ENCODE peak calls at places on chromosome 10, in four cellular contexts. B is PC-9, I is neural progenitor cell, H is substantia nigra. C is an unnamed sample.

GRCh38 chr10:47405829-47406547 is 21.9 kb upstream of the ZNF488 start:
- DNase-seq in B (peak), I (no peak), H (no peak), C (no peak)

GRCh38 chr10:92830478-92831389 is 17.6 kb upstream of the EXOC6 start:
- DNase-seq in B (no peak), I (no peak), H (no peak), C (no peak)

GRCh38 chr10:131119626-131120355 is 191.7 kb downstream of the TCERG1L start:
- DNase-seq in B (no peak), I (no peak), H (no peak), C (no peak)

GRCh38 chr10:14153570-14154055 is 177.1 kb downstream of the FRMD4A start:
- DNase-seq in B (peak), I (no peak), H (no peak), C (no peak)

GRCh38 chr10:100999742-101000601 is at the start of gene LZTS2:
- DNase-seq in B (no peak), I (peak), H (no peak), C (no peak)

GRCh38 chr10:6214612-6215011 is 11.9 kb downstream of the PFKFB3 start:
- DNase-seq in B (no peak), I (no peak), H (no peak), C (no peak)

GRCh38 chr10:75623310-75623940 is 192.0 kb downstream of the LRMDA start:
- DNase-seq in B (no peak), I (peak), H (no peak), C (no peak)

GRCh38 chr10:70308121-70309060 is 24.6 kb upstream of the NPFFR1 start:
- DNase-seq in B (no peak), I (no peak), H (no peak), C (peak)

GRCh38 chr10:69383485-69384089 is 33.1 kb downstream of the TACR2 start:
- DNase-seq in B (no peak), I (no peak), H (no peak), C (no peak)

GRCh38 chr10:101781655-101781983 is 1.6 kb downstream of the NPM3 start:
- DNase-seq in B (no peak), I (no peak), H (no peak), C (no peak)

GRCh38 chr10:59176241-59177030 is at the start of gene PHYHIPL:
- DNase-seq in B (no peak), I (peak), H (no peak), C (peak)

GRCh38 chr10:125407000-125407502 is 246.7 kb upstream of the CTBP2 start:
- DNase-seq in B (peak), I (no peak), H (no peak), C (no peak)

GRCh38 chr10:73906524-73907447 is 4.1 kb upstream of the PLAU start:
- DNase-seq in B (peak), I (peak), H (no peak), C (no peak)

GRCh38 chr10:70615784-70616511 is 13.4 kb upstream of the PRF1 start:
- DNase-seq in B (no peak), I (no peak), H (no peak), C (no peak)

GRCh38 chr10:8437896-8438295 is 383.4 kb downstream of the GATA3 start:
- DNase-seq in B (no peak), I (no peak), H (no peak), C (no peak)

GRCh38 chr10:69861251-69862240 is 59.8 kb downstream of the COL13A1 start:
- DNase-seq in B (peak), I (no peak), H (no peak), C (no peak)

GRCh38 chr10:132911712-132912097 is 30.7 kb downstream of the CFAP46 start:
- DNase-seq in B (no peak), I (no peak), H (no peak), C (no peak)

GRCh38 chr10:112955736-112956421 is 5.8 kb downstream of the TCF7L2 start:
- DNase-seq in B (no peak), I (no peak), H (no peak), C (no peak)

GRCh38 chr10:27998954-27999275 is at the start of gene ODAD2:
- DNase-seq in B (no peak), I (no peak), H (no peak), C (no peak)

GRCh38 chr10:125076891-125077643 is 83.3 kb downstream of the CTBP2 start:
- DNase-seq in B (no peak), I (no peak), H (no peak), C (no peak)

GRCh38 chr10:128098631-128099030 is 27.6 kb downstream of the MKI67 start:
- DNase-seq in B (no peak), I (no peak), H (no peak), C (no peak)

GRCh38 chr10:5064656-5065055 is 29.6 kb upstream of the AKR1C3 start:
- DNase-seq in B (no peak), I (no peak), H (no peak), C (no peak)

GRCh38 chr10:92640110-92640509 is 47.2 kb downstream of the KIF11 start:
- DNase-seq in B (no peak), I (no peak), H (no peak), C (no peak)

GRCh38 chr10:89114846-89115625 is 92.1 kb downstream of the CH25H start:
- DNase-seq in B (no peak), I (no peak), H (no peak), C (no peak)

GRCh38 chr10:132685121-132685891 is 100.6 kb downstream of the NKX6-2 start:
- DNase-seq in B (peak), I (peak), H (peak), C (peak)

GRCh38 chr10:23742368-23742767 is 303.5 kb downstream of the OTUD1 start:
- DNase-seq in B (no peak), I (no peak), H (no peak), C (no peak)

GRCh38 chr10:21527634-21528451 is 2.4 kb upstream of the SKIDA1 start:
- DNase-seq in B (no peak), I (no peak), H (no peak), C (no peak)

GRCh38 chr10:8402469-8403074 is 348.1 kb downstream of the GATA3 start:
- DNase-seq in B (no peak), I (no peak), H (no peak), C (no peak)

GRCh38 chr10:132444877-132445351 is 47.9 kb downstream of the PWWP2B start:
- DNase-seq in B (no peak), I (peak), H (no peak), C (no peak)

GRCh38 chr10:117539903-117540639 is 2.5 kb upstream of the EMX2 start:
- DNase-seq in B (no peak), I (peak), H (no peak), C (no peak)

GRCh38 chr10:26879744-26880143 is 19.0 kb upstream of the ABI1 start:
- DNase-seq in B (peak), I (no peak), H (no peak), C (no peak)

GRCh38 chr10:69092959-69093850 is 5.3 kb downstream of the SRGN start:
- DNase-seq in B (peak), I (peak), H (peak), C (peak)

GRCh38 chr10:10977231-10977956 is 40.3 kb upstream of the CELF2 start:
- DNase-seq in B (no peak), I (no peak), H (no peak), C (no peak)

GRCh38 chr10:114043532-114044250 is at the start of gene ADRB1:
- DNase-seq in B (peak), I (peak), H (peak), C (peak)

GRCh38 chr10:78300526-78300925 is 266.9 kb downstream of the RPS24 start:
- DNase-seq in B (no peak), I (no peak), H (no peak), C (no peak)

GRCh38 chr10:78299861-78300453 is 266.3 kb downstream of the RPS24 start:
- DNase-seq in B (no peak), I (no peak), H (no peak), C (no peak)

GRCh38 chr10:78298835-78299234 is 265.2 kb downstream of the RPS24 start:
- DNase-seq in B (no peak), I (no peak), H (no peak), C (no peak)

GRCh38 chr10:78296794-78297193 is 263.1 kb downstream of the RPS24 start:
- DNase-seq in B (no peak), I (no peak), H (no peak), C (no peak)

DNA sequence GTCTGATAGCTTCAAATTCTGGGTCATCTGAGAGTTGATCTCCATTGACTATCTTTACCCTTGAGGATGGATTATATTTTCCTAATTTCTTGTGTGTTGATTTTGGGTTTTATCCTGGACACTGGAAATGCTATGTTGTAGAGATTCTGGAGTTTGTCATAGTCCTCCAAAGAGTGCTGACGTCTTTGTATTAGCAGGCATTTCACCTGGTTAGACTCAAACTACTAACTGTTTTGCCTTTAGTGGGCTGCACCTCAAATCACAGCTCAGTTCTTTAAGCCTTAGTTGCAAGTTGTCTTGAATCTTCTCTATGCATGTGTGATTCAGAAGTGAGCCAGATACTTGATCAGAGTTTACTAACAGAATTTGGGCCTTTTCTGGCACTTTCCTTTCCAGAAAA is 264.3 kb downstream of the RPS24 start:
- DNase-seq in B (no peak), I (no peak), H (no peak), C (no peak)
- H3K27ac ChIP-seq in B (no peak), I (no peak), H (no peak), C (no peak)

DNA sequence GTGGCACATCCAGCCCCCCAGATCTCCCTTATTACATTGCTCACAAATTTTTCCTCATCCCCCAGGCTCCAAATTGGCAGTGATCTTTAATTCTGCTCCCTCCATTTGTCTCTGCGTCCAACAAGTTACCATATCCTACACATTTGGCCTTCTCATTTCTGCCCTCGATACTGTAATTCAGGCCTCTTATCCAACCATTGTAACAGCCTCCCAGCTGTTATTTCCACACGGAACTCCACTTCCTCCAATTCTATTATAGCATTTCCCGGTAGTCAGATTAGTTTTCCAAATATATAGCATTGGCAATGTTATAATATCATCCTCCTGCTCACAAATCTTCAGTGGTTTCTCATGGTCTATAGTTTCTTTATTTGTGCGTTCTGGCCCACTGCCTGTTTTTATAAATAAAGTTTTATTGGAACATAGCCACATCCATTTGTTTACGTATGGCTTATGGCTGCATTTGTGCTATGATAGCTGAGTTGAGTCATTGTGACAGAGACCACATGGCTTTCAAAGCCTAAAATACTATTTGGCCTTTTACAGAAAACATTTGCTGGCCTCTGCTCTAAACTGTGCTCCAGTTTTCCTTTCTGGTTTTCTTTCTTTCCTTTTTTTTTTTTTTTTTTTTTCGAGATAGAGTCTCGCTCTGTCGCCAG is 126.5 kb upstream of the ZNF438 start:
- DNase-seq in B (no peak), I (no peak), H (no peak), C (no peak)
- H3K27ac ChIP-seq in B (no peak), I (no peak), H (no peak), C (peak)

GRCh38 chr10:96073722-96074121 is 30.3 kb downstream of the CCNJ start:
- DNase-seq in B (no peak), I (no peak), H (no peak), C (no peak)

GRCh38 chr10:96075977-96076376 is 32.6 kb downstream of the CCNJ start:
- DNase-seq in B (no peak), I (no peak), H (no peak), C (no peak)

GRCh38 chr10:96077181-96077580 is 33.8 kb downstream of the CCNJ start:
- DNase-seq in B (no peak), I (no peak), H (no peak), C (no peak)

GRCh38 chr10:96072673-96073072 is 29.3 kb downstream of the CCNJ start:
- DNase-seq in B (no peak), I (no peak), H (no peak), C (no peak)
- H3K27ac ChIP-seq in B (no peak), I (no peak), H (no peak), C (no peak)

GRCh38 chr10:98371421-98371820 is 43.6 kb downstream of the PYROXD2 start:
- DNase-seq in B (no peak), I (no peak), H (no peak), C (no peak)
- H3K27ac ChIP-seq in B (no peak), I (no peak), H (no peak), C (no peak)

GRCh38 chr10:15859531-15859864 is 809 bp downstream of the MINDY3 start:
- DNase-seq in B (no peak), I (no peak), H (no peak), C (no peak)

GRCh38 chr10:15858895-15859294 is 1.4 kb downstream of the MINDY3 start:
- DNase-seq in B (no peak), I (no peak), H (no peak), C (no peak)

GRCh38 chr10:15857001-15857608 is 3.2 kb downstream of the MINDY3 start:
- DNase-seq in B (no peak), I (no peak), H (no peak), C (no peak)

GRCh38 chr10:15860692-15861201 is 440 bp upstream of the MINDY3 start:
- DNase-seq in B (no peak), I (no peak), H (no peak), C (no peak)

DNA sequence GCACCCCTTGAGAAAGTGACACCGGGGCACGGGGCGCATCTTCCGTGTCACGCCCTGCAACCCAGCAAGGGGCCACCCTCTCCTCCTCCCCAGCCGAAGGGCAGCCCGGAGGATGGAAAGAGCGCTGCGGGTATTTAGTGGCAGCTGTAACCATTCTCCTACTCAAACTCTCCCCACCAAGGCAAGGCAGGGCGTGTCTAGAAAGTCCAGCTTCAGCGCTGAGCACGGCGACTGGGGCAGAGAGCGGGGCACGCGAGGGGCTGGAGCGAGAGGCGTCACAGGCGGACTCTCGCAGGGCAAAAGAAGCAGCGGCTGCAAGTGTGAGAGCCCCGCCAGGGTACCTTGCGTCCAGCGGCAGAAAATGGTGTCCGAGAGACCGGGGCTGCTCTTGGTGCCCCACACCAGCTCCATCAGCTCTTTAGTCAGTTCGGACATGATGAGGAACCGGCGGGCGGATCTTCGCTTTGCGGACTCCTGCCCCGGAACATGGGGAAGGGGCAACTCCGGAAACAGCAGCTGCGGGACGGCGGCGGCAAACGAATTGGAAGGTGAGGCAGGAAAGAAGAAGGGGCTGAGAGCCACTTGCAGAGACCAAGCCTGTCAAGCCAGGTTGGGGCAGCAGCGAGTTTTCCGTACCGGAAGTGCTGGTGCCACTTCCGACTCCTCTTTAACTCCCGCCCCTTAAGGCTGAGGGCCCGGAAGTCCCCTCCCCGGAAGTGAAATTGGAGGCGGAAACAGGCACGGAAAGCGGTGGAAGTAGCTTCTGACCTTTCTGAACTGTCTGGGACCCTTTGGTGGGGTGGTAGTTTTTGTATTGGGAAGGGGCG is at the start of gene MINDY3:
- DNase-seq in B (peak), I (peak), H (peak), C (peak)
- H3K27ac ChIP-seq in B (no peak), I (peak), H (peak), C (peak)